ENCODE peak calls at places on chromosome 10, in ten cellular contexts. One of them, this sample, is unnamed.

GRCh38 chr10:71831646-71832552 is 19.2 kb downstream of the PSAP start:
- DNase-seq in heart left ventricle: no peak
- DNase-seq in SW 1271: peak; percentile 28
- DNase-seq in activated naive CD8-positive, alpha-beta T cell treated with anti-CD3 and anti-CD28 coated beads, Interleukin-2, amount 50 U/mL, for 24 hours: no peak
- DNase-seq in cardiac fibroblast: no peak
- DNase-seq in hepatocyte: no peak
- DNase-seq in mucosa of gallbladder: no peak
- DNase-seq in left ventricle myocardium superior: no peak
- DNase-seq in PC-3: peak; percentile 67
- DNase-seq in NCI-H1105: no peak
- DNase-seq in this sample: no peak

GRCh38 chr10:43396061-43396927 is 12.7 kb downstream of the HNRNPF start:
- DNase-seq in SW 1271: peak; percentile 53
- DNase-seq in PC-3: peak; percentile 82
- DNase-seq in hepatocyte: peak; percentile 91
- DNase-seq in NCI-H1105: peak; percentile 55
- DNase-seq in mucosa of gallbladder: peak; percentile 70
- DNase-seq in activated naive CD8-positive, alpha-beta T cell treated with anti-CD3 and anti-CD28 coated beads, Interleukin-2, amount 50 U/mL, for 24 hours: peak; percentile 84
- DNase-seq in heart left ventricle: peak; percentile 92
- DNase-seq in left ventricle myocardium superior: peak; percentile 90
- DNase-seq in cardiac fibroblast: peak; percentile 80
- DNase-seq in this sample: no peak

GRCh38 chr10:31204090-31204489 is 114.9 kb upstream of the ZEB1 start:
- DNase-seq in SW 1271: no peak
- DNase-seq in PC-3: no peak
- DNase-seq in NCI-H1105: no peak
- DNase-seq in left ventricle myocardium superior: no peak
- DNase-seq in activated naive CD8-positive, alpha-beta T cell treated with anti-CD3 and anti-CD28 coated beads, Interleukin-2, amount 50 U/mL, for 24 hours: no peak
- DNase-seq in cardiac fibroblast: peak; percentile 71
- DNase-seq in heart left ventricle: no peak
- DNase-seq in mucosa of gallbladder: no peak
- DNase-seq in hepatocyte: no peak
- DNase-seq in this sample: no peak

GRCh38 chr10:49751636-49752510 is 10.2 kb downstream of the OGDHL start:
- DNase-seq in left ventricle myocardium superior: no peak
- DNase-seq in NCI-H1105: no peak
- DNase-seq in PC-3: no peak
- DNase-seq in activated naive CD8-positive, alpha-beta T cell treated with anti-CD3 and anti-CD28 coated beads, Interleukin-2, amount 50 U/mL, for 24 hours: no peak
- DNase-seq in cardiac fibroblast: no peak
- DNase-seq in SW 1271: no peak
- DNase-seq in heart left ventricle: no peak
- DNase-seq in hepatocyte: no peak
- DNase-seq in mucosa of gallbladder: no peak
- DNase-seq in this sample: no peak

GRCh38 chr10:7311256-7312178 is 99.3 kb downstream of the SFMBT2 start:
- DNase-seq in cardiac fibroblast: no peak
- DNase-seq in hepatocyte: peak; percentile 54
- DNase-seq in SW 1271: no peak
- DNase-seq in NCI-H1105: no peak
- DNase-seq in mucosa of gallbladder: no peak
- DNase-seq in heart left ventricle: no peak
- DNase-seq in left ventricle myocardium superior: no peak
- DNase-seq in activated naive CD8-positive, alpha-beta T cell treated with anti-CD3 and anti-CD28 coated beads, Interleukin-2, amount 50 U/mL, for 24 hours: no peak
- DNase-seq in PC-3: peak; percentile 89
- DNase-seq in this sample: no peak

GRCh38 chr10:34031410-34031809 is 696.9 kb upstream of the NRP1 start:
- DNase-seq in PC-3: peak; percentile 95
- DNase-seq in heart left ventricle: no peak
- DNase-seq in hepatocyte: no peak
- DNase-seq in activated naive CD8-positive, alpha-beta T cell treated with anti-CD3 and anti-CD28 coated beads, Interleukin-2, amount 50 U/mL, for 24 hours: no peak
- DNase-seq in SW 1271: no peak
- DNase-seq in left ventricle myocardium superior: peak; percentile 58
- DNase-seq in NCI-H1105: no peak
- DNase-seq in cardiac fibroblast: peak; percentile 93
- DNase-seq in mucosa of gallbladder: peak; percentile 12
- DNase-seq in this sample: no peak

GRCh38 chr10:497289-497688 is 192.2 kb downstream of the DIP2C start:
- DNase-seq in PC-3: no peak
- DNase-seq in left ventricle myocardium superior: no peak
- DNase-seq in hepatocyte: no peak
- DNase-seq in cardiac fibroblast: no peak
- DNase-seq in SW 1271: no peak
- DNase-seq in heart left ventricle: no peak
- DNase-seq in NCI-H1105: no peak
- DNase-seq in mucosa of gallbladder: no peak
- DNase-seq in activated naive CD8-positive, alpha-beta T cell treated with anti-CD3 and anti-CD28 coated beads, Interleukin-2, amount 50 U/mL, for 24 hours: no peak
- DNase-seq in this sample: no peak

GRCh38 chr10:90847436-90847835 is 10.4 kb downstream of the HTR7 start:
- DNase-seq in cardiac fibroblast: peak; percentile 62
- DNase-seq in PC-3: peak; percentile 71
- DNase-seq in mucosa of gallbladder: no peak
- DNase-seq in SW 1271: no peak
- DNase-seq in NCI-H1105: no peak
- DNase-seq in hepatocyte: no peak
- DNase-seq in activated naive CD8-positive, alpha-beta T cell treated with anti-CD3 and anti-CD28 coated beads, Interleukin-2, amount 50 U/mL, for 24 hours: no peak
- DNase-seq in heart left ventricle: no peak
- DNase-seq in left ventricle myocardium superior: no peak
- DNase-seq in this sample: no peak

GRCh38 chr10:53003094-53003493 is 230.5 kb upstream of the MBL2 start:
- DNase-seq in hepatocyte: no peak
- DNase-seq in PC-3: peak; percentile 92
- DNase-seq in left ventricle myocardium superior: no peak
- DNase-seq in SW 1271: no peak
- DNase-seq in mucosa of gallbladder: no peak
- DNase-seq in NCI-H1105: no peak
- DNase-seq in heart left ventricle: no peak
- DNase-seq in cardiac fibroblast: no peak
- DNase-seq in activated naive CD8-positive, alpha-beta T cell treated with anti-CD3 and anti-CD28 coated beads, Interleukin-2, amount 50 U/mL, for 24 hours: no peak
- DNase-seq in this sample: no peak

GRCh38 chr10:71435571-71436267 is 39.0 kb downstream of the CDH23 start:
- DNase-seq in NCI-H1105: no peak
- DNase-seq in hepatocyte: no peak
- DNase-seq in heart left ventricle: no peak
- DNase-seq in SW 1271: no peak
- DNase-seq in cardiac fibroblast: peak; percentile 5
- DNase-seq in activated naive CD8-positive, alpha-beta T cell treated with anti-CD3 and anti-CD28 coated beads, Interleukin-2, amount 50 U/mL, for 24 hours: no peak
- DNase-seq in left ventricle myocardium superior: peak; percentile 48
- DNase-seq in PC-3: no peak
- DNase-seq in mucosa of gallbladder: no peak
- DNase-seq in this sample: no peak

GRCh38 chr10:93742633-93743349 is 14.9 kb upstream of the LGI1 start:
- DNase-seq in mucosa of gallbladder: no peak
- DNase-seq in PC-3: peak; percentile 10
- DNase-seq in activated naive CD8-positive, alpha-beta T cell treated with anti-CD3 and anti-CD28 coated beads, Interleukin-2, amount 50 U/mL, for 24 hours: no peak
- DNase-seq in heart left ventricle: no peak
- DNase-seq in hepatocyte: no peak
- DNase-seq in left ventricle myocardium superior: no peak
- DNase-seq in SW 1271: no peak
- DNase-seq in cardiac fibroblast: no peak
- DNase-seq in NCI-H1105: no peak
- DNase-seq in this sample: no peak

GRCh38 chr10:6774406-6774805 is 194.3 kb upstream of the PRKCQ start:
- DNase-seq in NCI-H1105: no peak
- DNase-seq in left ventricle myocardium superior: no peak
- DNase-seq in PC-3: no peak
- DNase-seq in hepatocyte: no peak
- DNase-seq in SW 1271: no peak
- DNase-seq in cardiac fibroblast: no peak
- DNase-seq in activated naive CD8-positive, alpha-beta T cell treated with anti-CD3 and anti-CD28 coated beads, Interleukin-2, amount 50 U/mL, for 24 hours: no peak
- DNase-seq in mucosa of gallbladder: no peak
- DNase-seq in heart left ventricle: no peak
- DNase-seq in this sample: no peak

This sample was measured in glomerular endothelial cell.